ENCODE peak calls at places on chromosomes 6 and 20, in eight cellular contexts. J, X, K, L, A, B, W and N are unnamed samples.

GRCh38 chr6:85775883-85776282 is 133.2 kb upstream of the SYNCRIP start:
- DNase-seq in J (no peak), X (no peak), K (no peak), L (no peak), A (peak), B (no peak), W (no peak), N (no peak)

GRCh38 chr20:19588731-19589130 is 169.3 kb upstream of the RIN2 start:
- DNase-seq in J (no peak), X (no peak), K (no peak), L (no peak), A (no peak), B (no peak), W (no peak), N (no peak)

GRCh38 chr6:107115695-107116327 is 496 bp upstream of the BEND3 start:
- DNase-seq in J (peak), X (peak), K (no peak), L (peak), A (peak), B (no peak), W (peak), N (no peak)

GRCh38 chr20:31516651-31517050 is 2.4 kb downstream of the HM13 start:
- DNase-seq in J (no peak), X (peak), K (no peak), L (no peak), A (no peak), B (no peak), W (no peak), N (no peak)

GRCh38 chr6:17803409-17803808 is 96.7 kb upstream of the NUP153 start:
- DNase-seq in J (no peak), X (no peak), K (no peak), L (no peak), A (no peak), B (no peak), W (no peak), N (no peak)

GRCh38 chr6:137016366-137016765 is 28.4 kb downstream of the IL20RA start:
- DNase-seq in J (no peak), X (no peak), K (no peak), L (no peak), A (no peak), B (no peak), W (no peak), N (no peak)

GRCh38 chr6:158707120-158707519 is 57.3 kb downstream of the SYTL3 start:
- DNase-seq in J (peak), X (no peak), K (no peak), L (no peak), A (no peak), B (no peak), W (no peak), N (no peak)

GRCh38 chr6:97726378-97726777 is 443.4 kb upstream of the MMS22L start:
- DNase-seq in J (no peak), X (no peak), K (no peak), L (no peak), A (no peak), B (no peak), W (peak), N (peak)

GRCh38 chr6:25342784-25343183 is 63.6 kb downstream of the CARMIL1 start:
- DNase-seq in J (no peak), X (no peak), K (no peak), L (no peak), A (peak), B (no peak), W (no peak), N (no peak)